ENCODE peak calls at places on chromosome X, in five cellular contexts. Z, Y, G, E and D are unnamed samples. For H3K79me1, the result is how much of the 10 kb centered on the place peaks cover.

GRCh38 chrX:116823677-116824076 is 360.9 kb upstream of the CT83 start:
- DNase-seq in E (no peak), G (no peak), Z (no peak), Y (no peak), D (no peak)

GRCh38 chrX:104195489-104196084 is 29.3 kb downstream of the FAM199X start:
- DNase-seq in E (peak), Y (peak), Z (no peak), G (peak), D (peak)

GRCh38 chrX:105999294-105999693 is 39.2 kb downstream of the SERPINA7 start:
- DNase-seq in Y (no peak), G (no peak), E (no peak), Z (no peak), D (no peak)

GRCh38 chrX:72245461-72246089 is 6.7 kb upstream of the ERCC6L start:
- DNase-seq in Y (peak), E (no peak), Z (peak), G (peak), D (peak)

GRCh38 chrX:150438165-150438564 is 75.0 kb downstream of the MAMLD1 start:
- DNase-seq in Z (no peak), G (no peak), Y (no peak), E (no peak), D (peak)

GRCh38 chrX:110421499-110422455 is 63.1 kb downstream of the RTL9 start:
- DNase-seq in G (no peak), E (no peak), Z (no peak), Y (no peak), D (no peak)

GRCh38 chrX:72576161-72576896 is 3.7 kb upstream of the HDAC8 start:
- DNase-seq in Y (peak), Z (no peak), G (no peak), E (no peak), D (peak)

GRCh38 chrX:151985955-151986354 is 11.5 kb upstream of the GABRE start:
- DNase-seq in E (no peak), Z (no peak), Y (peak), G (no peak), D (peak)

GRCh38 chrX:132442674-132443073 is 46.2 kb downstream of the MBNL3 start:
- DNase-seq in Z (no peak), G (no peak), E (no peak), Y (peak), D (no peak)
- H3K79me1 ChIP-seq in Z (under half), G (under half), E (under half), Y (under half), D (under half)

DNA sequence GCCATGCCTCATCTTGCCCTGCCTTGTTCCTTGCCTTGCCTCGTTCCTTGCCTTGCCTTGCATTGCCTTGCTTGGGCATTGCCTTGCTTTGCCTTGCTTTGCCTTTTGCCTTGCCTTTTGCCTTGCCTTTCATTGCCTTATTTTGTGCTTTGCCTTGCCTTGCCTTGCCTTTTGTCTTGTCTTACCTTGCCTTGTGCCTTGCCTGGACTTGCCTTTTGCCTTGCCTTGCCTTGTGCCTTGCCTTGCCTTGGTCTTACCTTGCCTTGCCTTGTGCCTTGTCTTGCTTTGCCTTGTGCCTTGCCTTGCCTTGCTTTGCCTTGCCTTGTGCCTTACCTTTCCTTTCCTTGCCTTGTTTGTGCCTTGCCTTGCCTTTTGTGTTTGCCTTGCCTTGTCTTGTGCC is 88.2 kb downstream of the TAB3 start:
- DNase-seq in E (no peak), G (no peak), Y (no peak), Z (no peak), D (no peak)
- H2BK15ac ChIP-seq in E (no peak), G (no peak), Y (no peak), Z (no peak), D (no peak)

GRCh38 chrX:69565247-69565815 is 50.6 kb upstream of the EDA start:
- DNase-seq in Z (no peak), G (peak), Y (no peak), E (no peak), D (no peak)

GRCh38 chrX:69562904-69563568 is 52.9 kb upstream of the EDA start:
- DNase-seq in G (peak), E (no peak), Y (no peak), Z (no peak), D (no peak)

GRCh38 chrX:69564665-69565064 is 51.2 kb upstream of the EDA start:
- DNase-seq in E (no peak), Y (no peak), Z (no peak), G (no peak), D (no peak)

GRCh38 chrX:69568828-69569227 is 47.1 kb upstream of the EDA start:
- DNase-seq in G (no peak), E (no peak), Y (no peak), Z (no peak), D (no peak)
- H3K79me1 ChIP-seq in G (under half), E (under half), Y (under half), Z (under half), D (under half)

GRCh38 chrX:872090-872489 is 241.5 kb downstream of the SHOX start:
- DNase-seq in Z (no peak), Y (no peak), G (no peak), E (no peak), D (no peak)
- H2BK15ac ChIP-seq in Z (no peak), Y (no peak), G (no peak), E (no peak), D (no peak)

GRCh38 chrX:123696334-123696733 is 36.5 kb downstream of the THOC2 start:
- DNase-seq in E (no peak), Y (no peak), G (no peak), Z (no peak), D (no peak)

GRCh38 chrX:123698979-123699378 is 33.9 kb downstream of the THOC2 start:
- DNase-seq in Z (no peak), G (no peak), E (no peak), Y (peak), D (peak)

DNA sequence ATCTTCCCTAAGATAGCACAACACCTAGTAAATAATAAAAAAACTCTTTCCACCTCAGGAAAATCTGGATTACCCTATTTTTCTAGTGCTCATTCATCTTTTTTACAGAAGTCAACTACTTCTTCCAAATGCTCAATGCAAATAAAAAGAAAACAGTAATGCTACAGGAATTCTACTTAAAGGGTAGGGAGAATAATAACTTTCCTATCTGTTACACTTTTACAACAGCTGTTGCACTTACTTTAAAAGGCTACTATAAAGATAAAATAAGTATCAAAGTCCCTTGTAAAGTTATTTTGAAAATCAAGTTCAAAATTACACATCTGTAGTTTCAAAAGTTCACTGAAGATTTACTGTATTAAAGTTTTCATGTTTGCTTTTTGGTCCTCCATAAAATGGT is 37.6 kb downstream of the THOC2 start:
- DNase-seq in G (no peak), Y (no peak), E (no peak), Z (no peak), D (no peak)
- H3K79me1 ChIP-seq in G (under half), Y (under half), E (under half), Z (under half), D (under half)

GRCh38 chrX:39196192-39197102 is 395.2 kb downstream of the MID1IP1 start:
- DNase-seq in Z (no peak), E (no peak), Y (peak), G (no peak), D (peak)
- H2BK15ac ChIP-seq in Z (no peak), E (no peak), Y (no peak), G (no peak), D (no peak)

GRCh38 chrX:18887821-18888205 is 96.1 kb downstream of the PHKA2 start:
- DNase-seq in Z (no peak), Y (no peak), G (no peak), E (no peak), D (no peak)
- H3K79me1 ChIP-seq in Z (under half), Y (under half), G (under half), E (under half), D (under half)

GRCh38 chrX:23436875-23437274 is 102.2 kb downstream of the PTCHD1 start:
- DNase-seq in E (no peak), Y (no peak), Z (peak), G (peak), D (no peak)

GRCh38 chrX:23435575-23435974 is 100.9 kb downstream of the PTCHD1 start:
- DNase-seq in Z (no peak), E (no peak), G (no peak), Y (no peak), D (no peak)

GRCh38 chrX:23434356-23434884 is 99.8 kb downstream of the PTCHD1 start:
- DNase-seq in E (no peak), Z (no peak), Y (peak), G (no peak), D (peak)

GRCh38 chrX:23435108-23435507 is 100.5 kb downstream of the PTCHD1 start:
- DNase-seq in G (peak), Y (no peak), Z (no peak), E (no peak), D (no peak)
- H2BK15ac ChIP-seq in G (no peak), Y (no peak), Z (no peak), E (no peak), D (no peak)

DNA sequence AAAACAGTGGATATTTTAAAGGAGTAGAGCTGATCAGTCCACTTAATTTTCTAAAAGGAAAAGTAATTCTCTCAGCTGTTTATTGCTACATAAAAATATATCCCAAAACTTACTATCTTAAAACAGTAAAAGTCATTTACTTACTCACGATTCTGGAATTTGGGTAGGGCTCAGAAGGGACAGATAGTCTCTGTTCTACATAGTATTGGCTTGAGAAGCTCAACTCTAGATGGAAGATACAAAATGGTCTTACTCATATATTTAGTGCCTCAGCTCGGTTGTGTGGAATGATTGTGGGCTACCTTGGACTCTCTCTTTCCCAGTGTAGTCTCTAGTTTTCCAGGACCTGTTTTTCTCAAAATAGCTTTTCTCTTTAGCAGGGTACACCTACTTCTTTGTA is 691.5 kb upstream of the POU3F4 start:
- DNase-seq in Y (no peak), G (no peak), E (no peak), Z (no peak), D (no peak)
- H3K79me1 ChIP-seq in Y (under half), G (under half), E (under half), Z (under half), D (under half)